ENCODE peak calls at places on chromosome 17, in nine cellular contexts. One of them, this sample, is unnamed. For H3K9me3, the result is how much of the 10 kb centered on the place peaks cover.

GRCh38 chr17:7081341-7082062 is 1.5 kb upstream of the CLEC10A start:
- DNase-seq in H9: no peak
- DNase-seq in A673: no peak
- DNase-seq in mucosa of descending colon: peak
- DNase-seq in RWPE2: no peak
- DNase-seq in endodermal cell: no peak
- DNase-seq in tibial artery: peak
- DNase-seq in adrenal gland: no peak
- DNase-seq in uterus: no peak
- DNase-seq in this sample: no peak

GRCh38 chr17:38922538-38923291 is 2.7 kb upstream of the LASP1NB start:
- DNase-seq in A673: peak
- DNase-seq in uterus: peak
- DNase-seq in endodermal cell: peak
- DNase-seq in mucosa of descending colon: peak
- DNase-seq in H9: peak
- DNase-seq in RWPE2: no peak
- DNase-seq in tibial artery: peak
- DNase-seq in adrenal gland: peak
- DNase-seq in this sample: no peak

GRCh38 chr17:77395609-77396008 is 254.8 kb downstream of the SEC14L1 start:
- DNase-seq in H9: no peak
- DNase-seq in endodermal cell: no peak
- DNase-seq in mucosa of descending colon: no peak
- DNase-seq in tibial artery: no peak
- DNase-seq in RWPE2: no peak
- DNase-seq in uterus: no peak
- DNase-seq in A673: no peak
- DNase-seq in adrenal gland: no peak
- DNase-seq in this sample: no peak

GRCh38 chr17:45366691-45367090 is 49.9 kb upstream of the MAP3K14 start:
- DNase-seq in A673: no peak
- DNase-seq in tibial artery: no peak
- DNase-seq in mucosa of descending colon: no peak
- DNase-seq in RWPE2: peak
- DNase-seq in endodermal cell: peak
- DNase-seq in H9: peak
- DNase-seq in adrenal gland: no peak
- DNase-seq in uterus: no peak
- DNase-seq in this sample: no peak

GRCh38 chr17:65018612-65019290 is 37.8 kb downstream of the GNA13 start:
- DNase-seq in H9: no peak
- DNase-seq in uterus: no peak
- DNase-seq in endodermal cell: no peak
- DNase-seq in A673: no peak
- DNase-seq in mucosa of descending colon: no peak
- DNase-seq in RWPE2: no peak
- DNase-seq in tibial artery: no peak
- DNase-seq in adrenal gland: no peak
- DNase-seq in this sample: no peak

GRCh38 chr17:37742762-37743611 is 1.9 kb downstream of the HNF1B start:
- DNase-seq in uterus: no peak
- DNase-seq in tibial artery: no peak
- DNase-seq in RWPE2: no peak
- DNase-seq in adrenal gland: no peak
- DNase-seq in mucosa of descending colon: peak
- DNase-seq in endodermal cell: peak
- DNase-seq in H9: peak
- DNase-seq in A673: no peak
- DNase-seq in this sample: no peak

GRCh38 chr17:67713169-67713568 is 4.6 kb upstream of the NOL11 start:
- DNase-seq in adrenal gland: no peak
- DNase-seq in endodermal cell: no peak
- DNase-seq in RWPE2: no peak
- DNase-seq in uterus: no peak
- DNase-seq in A673: no peak
- DNase-seq in H9: no peak
- DNase-seq in mucosa of descending colon: no peak
- DNase-seq in tibial artery: no peak
- DNase-seq in this sample: no peak

GRCh38 chr17:48589831-48590602 is at the start of gene HOXB3:
- DNase-seq in H9: no peak
- DNase-seq in A673: no peak
- DNase-seq in tibial artery: no peak
- DNase-seq in uterus: peak
- DNase-seq in RWPE2: no peak
- DNase-seq in endodermal cell: peak
- DNase-seq in mucosa of descending colon: no peak
- DNase-seq in adrenal gland: no peak
- DNase-seq in this sample: no peak

GRCh38 chr17:57957886-57958285 is 2.7 kb upstream of the CUEDC1 start:
- DNase-seq in RWPE2: peak
- DNase-seq in H9: no peak
- DNase-seq in mucosa of descending colon: no peak
- DNase-seq in adrenal gland: no peak
- DNase-seq in tibial artery: no peak
- DNase-seq in uterus: no peak
- DNase-seq in endodermal cell: peak
- DNase-seq in A673: no peak
- DNase-seq in this sample: no peak

GRCh38 chr17:77115947-77116346 is 24.8 kb upstream of the SEC14L1 start:
- DNase-seq in mucosa of descending colon: no peak
- DNase-seq in RWPE2: no peak
- DNase-seq in uterus: no peak
- DNase-seq in endodermal cell: no peak
- DNase-seq in H9: no peak
- DNase-seq in tibial artery: no peak
- DNase-seq in A673: no peak
- DNase-seq in adrenal gland: no peak
- DNase-seq in this sample: no peak

GRCh38 chr17:75525806-75526554 is 483 bp downstream of the LLGL2 start:
- DNase-seq in mucosa of descending colon: peak
- DNase-seq in RWPE2: peak
- DNase-seq in A673: no peak
- DNase-seq in H9: peak
- DNase-seq in tibial artery: no peak
- DNase-seq in endodermal cell: peak
- DNase-seq in uterus: no peak
- DNase-seq in adrenal gland: peak
- DNase-seq in this sample: no peak

GRCh38 chr17:72422505-72423285 is 301.9 kb downstream of the SOX9 start:
- DNase-seq in adrenal gland: peak
- DNase-seq in A673: no peak
- DNase-seq in RWPE2: peak
- DNase-seq in H9: no peak
- DNase-seq in uterus: no peak
- DNase-seq in tibial artery: peak
- DNase-seq in endodermal cell: peak
- DNase-seq in mucosa of descending colon: peak
- DNase-seq in this sample: no peak

GRCh38 chr17:30347488-30347887 is 13.6 kb upstream of the TMIGD1 start:
- DNase-seq in tibial artery: no peak
- DNase-seq in uterus: no peak
- DNase-seq in endodermal cell: no peak
- DNase-seq in mucosa of descending colon: no peak
- DNase-seq in H9: no peak
- DNase-seq in adrenal gland: no peak
- DNase-seq in RWPE2: no peak
- DNase-seq in A673: no peak
- DNase-seq in this sample: no peak

GRCh38 chr17:76547183-76547641 is 7.4 kb downstream of the PRCD start:
- DNase-seq in uterus: peak
- DNase-seq in A673: peak
- DNase-seq in tibial artery: peak
- DNase-seq in endodermal cell: peak
- DNase-seq in RWPE2: peak
- DNase-seq in mucosa of descending colon: peak
- DNase-seq in H9: peak
- DNase-seq in adrenal gland: peak
- DNase-seq in this sample: peak

GRCh38 chr17:27081002-27081638 is 212.8 kb upstream of the WSB1 start:
- DNase-seq in tibial artery: no peak
- DNase-seq in uterus: no peak
- DNase-seq in endodermal cell: no peak
- DNase-seq in A673: no peak
- DNase-seq in RWPE2: no peak
- DNase-seq in H9: no peak
- DNase-seq in mucosa of descending colon: no peak
- DNase-seq in adrenal gland: no peak
- DNase-seq in this sample: no peak
- H3K9me3 ChIP-seq in tibial artery: under half
- H3K9me3 ChIP-seq in uterus: under half
- H3K9me3 ChIP-seq in endodermal cell: half or more
- H3K9me3 ChIP-seq in A673: under half
- H3K9me3 ChIP-seq in RWPE2: under half
- H3K9me3 ChIP-seq in H9: half or more
- H3K9me3 ChIP-seq in mucosa of descending colon: under half
- H3K9me3 ChIP-seq in adrenal gland: under half
- H3K9me3 ChIP-seq in this sample: under half

DNA sequence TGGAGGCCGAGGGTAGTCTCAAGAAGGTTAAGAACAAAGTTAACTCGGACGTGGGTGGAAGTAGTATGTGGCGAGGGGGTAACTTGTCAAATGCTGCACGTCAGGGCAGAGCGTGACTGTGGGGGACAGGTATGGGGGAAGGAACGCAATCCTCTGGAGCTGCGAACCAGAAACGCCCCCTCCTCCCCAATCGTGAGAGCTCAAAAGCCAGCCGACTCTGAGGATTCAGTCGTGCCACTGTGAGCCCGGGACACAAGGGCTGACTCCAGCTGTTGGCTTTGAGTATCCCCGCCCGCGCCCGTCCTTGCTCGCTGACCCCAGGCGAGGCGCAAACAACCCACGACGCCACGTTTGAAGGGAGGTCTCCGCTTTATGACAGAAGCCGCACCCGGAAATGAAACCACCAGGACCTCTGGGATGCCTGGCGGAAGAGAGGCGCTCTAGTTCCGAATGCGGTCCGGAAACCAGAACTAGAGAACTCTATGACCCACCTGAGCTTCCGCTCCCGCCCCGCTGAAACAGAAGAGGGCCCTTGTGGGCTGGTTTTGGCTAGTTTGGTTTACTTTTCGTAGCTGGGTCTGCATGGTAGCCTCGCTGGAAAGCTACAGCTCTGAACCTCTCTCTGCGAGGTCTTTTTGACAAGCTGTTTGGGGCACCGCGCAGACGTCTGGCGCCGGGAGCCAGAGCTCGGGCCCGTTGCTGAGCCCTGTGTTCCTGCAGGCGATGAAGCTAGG is at the start of gene PEX12:
- DNase-seq in A673: peak
- DNase-seq in mucosa of descending colon: peak
- DNase-seq in adrenal gland: peak
- DNase-seq in endodermal cell: peak
- DNase-seq in uterus: peak
- DNase-seq in H9: peak
- DNase-seq in tibial artery: peak
- DNase-seq in RWPE2: peak
- DNase-seq in this sample: peak
- TF ChIP-seq CTCF in A673: no peak
- TF ChIP-seq CTCF in mucosa of descending colon: no peak
- TF ChIP-seq CTCF in adrenal gland: no peak
- TF ChIP-seq CTCF in endodermal cell: no peak
- TF ChIP-seq CTCF in uterus: peak
- TF ChIP-seq CTCF in H9: no peak
- TF ChIP-seq CTCF in tibial artery: no peak
- TF ChIP-seq CTCF in RWPE2: no peak
- TF ChIP-seq CTCF in this sample: no peak

GRCh38 chr17:41687828-41688640 is 651 bp upstream of the EIF1 start:
- DNase-seq in uterus: peak
- DNase-seq in mucosa of descending colon: peak
- DNase-seq in tibial artery: peak
- DNase-seq in endodermal cell: peak
- DNase-seq in RWPE2: no peak
- DNase-seq in H9: no peak
- DNase-seq in A673: peak
- DNase-seq in adrenal gland: peak
- DNase-seq in this sample: peak
- H3K9me3 ChIP-seq in uterus: under half
- H3K9me3 ChIP-seq in mucosa of descending colon: under half
- H3K9me3 ChIP-seq in tibial artery: under half
- H3K9me3 ChIP-seq in endodermal cell: under half
- H3K9me3 ChIP-seq in RWPE2: under half
- H3K9me3 ChIP-seq in H9: under half
- H3K9me3 ChIP-seq in A673: under half
- H3K9me3 ChIP-seq in adrenal gland: under half
- H3K9me3 ChIP-seq in this sample: under half

DNA sequence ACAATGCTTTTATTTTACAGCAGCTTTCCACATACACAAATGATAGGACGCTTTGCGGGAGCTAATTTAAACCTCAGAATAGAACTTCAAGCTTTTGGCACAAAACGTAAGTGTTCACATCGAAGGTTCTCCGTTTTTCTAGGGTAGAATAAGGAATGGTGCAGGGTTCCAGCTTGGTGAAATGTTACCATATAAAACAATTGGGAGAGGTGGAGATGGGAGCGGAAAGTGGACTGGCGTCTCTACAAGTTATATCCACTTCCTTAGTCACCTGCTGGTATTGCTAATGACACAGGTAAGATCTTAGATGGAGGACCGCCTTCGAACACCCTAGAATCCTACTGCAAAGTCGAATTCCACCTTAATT is 1.7 kb upstream of the NXN start:
- DNase-seq in A673: no peak
- DNase-seq in H9: no peak
- DNase-seq in adrenal gland: no peak
- DNase-seq in endodermal cell: no peak
- DNase-seq in tibial artery: no peak
- DNase-seq in mucosa of descending colon: no peak
- DNase-seq in uterus: no peak
- DNase-seq in RWPE2: no peak
- DNase-seq in this sample: no peak
- TF ChIP-seq CTCF in A673: peak
- TF ChIP-seq CTCF in H9: no peak
- TF ChIP-seq CTCF in adrenal gland: no peak
- TF ChIP-seq CTCF in endodermal cell: no peak
- TF ChIP-seq CTCF in tibial artery: no peak
- TF ChIP-seq CTCF in mucosa of descending colon: peak
- TF ChIP-seq CTCF in uterus: no peak
- TF ChIP-seq CTCF in RWPE2: peak
- TF ChIP-seq CTCF in this sample: peak

This sample was measured in CD4-positive, alpha-beta T cell.